ENCODE peak calls at places on chromosomes 2 and 18, in four cellular contexts. P is A549; X is GM23248; A is CD8-positive, alpha-beta T cell. F is an unnamed sample.

GRCh38 chr18:13267517-13267916 is 49.0 kb downstream of the LDLRAD4 start:
- DNase-seq in X (peak), A (no peak), P (no peak), F (no peak)

GRCh38 chr18:55781481-55781957 is 193.5 kb upstream of the TCF4 start:
- DNase-seq in X (peak), P (peak), A (no peak), F (peak)

GRCh38 chr2:131027566-131028528 is 65.4 kb downstream of the FAM168B start:
- DNase-seq in P (no peak), X (no peak), A (peak), F (no peak)

GRCh38 chr2:196613302-196613701 is 26.2 kb upstream of the CCDC150 start:
- DNase-seq in P (no peak), A (no peak), X (no peak), F (no peak)

GRCh38 chr18:36697905-36698304 is 130.9 kb downstream of the TPGS2 start:
- DNase-seq in X (peak), P (no peak), A (no peak), F (no peak)

GRCh38 chr2:215779912-215780311 is 233.4 kb downstream of the MREG start:
- DNase-seq in X (no peak), P (no peak), A (no peak), F (no peak)

GRCh38 chr18:10085876-10086275 is 172.1 kb downstream of the VAPA start:
- DNase-seq in P (no peak), X (no peak), A (no peak), F (no peak)

GRCh38 chr18:80033181-80034067 is 810 bp upstream of the RBFA start:
- DNase-seq in P (peak), A (no peak), X (peak), F (peak)

GRCh38 chr18:46070232-46070631 is 1.8 kb downstream of the PSTPIP2 start:
- DNase-seq in X (no peak), P (no peak), A (no peak), F (no peak)

GRCh38 chr2:143646271-143646670 is 517.1 kb downstream of the ARHGAP15 start:
- DNase-seq in P (no peak), A (no peak), X (no peak), F (no peak)

GRCh38 chr2:96970248-96970875 is 16.0 kb downstream of the FAM178B start:
- DNase-seq in P (no peak), X (no peak), A (no peak), F (no peak)

GRCh38 chr18:78071146-78071710 is 821.6 kb downstream of the GALR1 start:
- DNase-seq in A (no peak), X (no peak), P (no peak), F (no peak)

GRCh38 chr2:21175895-21176646 is 52.3 kb downstream of the TDRD15 start:
- DNase-seq in P (no peak), X (no peak), A (no peak), F (no peak)

GRCh38 chr2:38274286-38275276 is 102.5 kb downstream of the ATL2 start:
- DNase-seq in P (peak), A (no peak), X (peak), F (no peak)

GRCh38 chr18:12255626-12256026 is 1.5 kb downstream of the CIDEA start:
- DNase-seq in A (no peak), P (no peak), X (peak), F (no peak)

GRCh38 chr2:71889991-71890684 is 257.5 kb downstream of the CYP26B1 start:
- DNase-seq in A (no peak), P (no peak), X (peak), F (no peak)

GRCh38 chr2:17543131-17543660 is 2.7 kb downstream of the VSNL1 start:
- DNase-seq in P (no peak), A (no peak), X (no peak), F (no peak)

GRCh38 chr2:95312543-95313205 is 15.5 kb downstream of the KCNIP3 start:
- DNase-seq in P (no peak), A (no peak), X (no peak), F (peak)

GRCh38 chr18:50662775-50663383 is 103.0 kb downstream of the MAPK4 start:
- DNase-seq in P (no peak), X (no peak), A (no peak), F (no peak)

GRCh38 chr2:145593991-145594702 is 1074.2 kb upstream of the ZEB2 start:
- DNase-seq in A (no peak), P (peak), X (peak), F (no peak)

GRCh38 chr2:2926858-2927175 is 450.8 kb downstream of the EIPR1 start:
- DNase-seq in X (no peak), A (no peak), P (no peak), F (no peak)

GRCh38 chr18:11246466-11246865 is 97.1 kb upstream of the PIEZO2 start:
- DNase-seq in X (peak), A (no peak), P (no peak), F (no peak)

GRCh38 chr2:81901017-81901416 is 1596.5 kb upstream of the LRRTM1 start:
- DNase-seq in P (no peak), A (no peak), X (no peak), F (no peak)

GRCh38 chr2:212538156-212539144 is at the start of gene ERBB4:
- DNase-seq in X (peak), A (no peak), P (no peak), F (peak)

GRCh38 chr2:231604101-231604684 is 11.5 kb downstream of the TEX44 start:
- DNase-seq in X (no peak), P (peak), A (peak), F (peak)

DNA sequence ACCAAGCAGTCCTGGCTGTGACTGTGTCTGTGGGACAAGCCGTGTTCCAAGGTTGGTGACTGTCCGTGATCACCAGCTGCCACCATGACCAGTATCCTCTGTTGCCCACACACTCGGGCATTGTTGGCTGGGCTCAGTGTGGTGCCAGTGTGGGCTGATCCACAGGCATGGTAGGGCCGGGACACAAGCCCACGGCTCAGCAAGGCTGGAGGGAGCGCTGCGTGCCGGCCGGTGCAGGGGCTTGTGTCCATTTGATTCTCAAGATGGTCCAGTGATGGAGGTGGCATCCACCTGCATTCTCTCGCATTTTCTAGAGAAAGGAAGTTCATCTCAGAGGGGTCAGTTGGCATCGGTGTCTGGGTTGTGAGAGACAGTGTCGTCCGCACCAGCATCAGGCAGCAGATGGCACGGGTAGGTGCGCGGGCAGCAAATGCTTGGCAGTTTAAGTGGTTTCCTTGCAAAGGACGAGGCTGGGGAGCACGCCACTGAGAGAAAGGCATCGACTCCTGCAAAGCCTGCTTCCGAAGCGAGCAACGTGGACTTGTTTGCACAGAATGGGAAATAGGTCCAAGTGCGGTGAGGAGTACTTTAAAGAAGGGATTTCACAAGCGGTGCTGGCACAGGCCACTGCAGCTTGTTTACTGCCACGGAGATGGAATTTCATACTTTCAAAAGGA is 20.9 kb downstream of the TWIST2 start:
- DNase-seq in A (no peak), P (peak), X (peak), F (no peak)
- H3K27ac ChIP-seq in A (no peak), P (peak), X (peak), F (no peak)

GRCh38 chr2:40955042-40955441 is 503.2 kb upstream of the SLC8A1 start:
- DNase-seq in P (no peak), X (no peak), A (no peak), F (no peak)
- H3K27ac ChIP-seq in P (no peak), X (no peak), A (no peak), F (no peak)

DNA sequence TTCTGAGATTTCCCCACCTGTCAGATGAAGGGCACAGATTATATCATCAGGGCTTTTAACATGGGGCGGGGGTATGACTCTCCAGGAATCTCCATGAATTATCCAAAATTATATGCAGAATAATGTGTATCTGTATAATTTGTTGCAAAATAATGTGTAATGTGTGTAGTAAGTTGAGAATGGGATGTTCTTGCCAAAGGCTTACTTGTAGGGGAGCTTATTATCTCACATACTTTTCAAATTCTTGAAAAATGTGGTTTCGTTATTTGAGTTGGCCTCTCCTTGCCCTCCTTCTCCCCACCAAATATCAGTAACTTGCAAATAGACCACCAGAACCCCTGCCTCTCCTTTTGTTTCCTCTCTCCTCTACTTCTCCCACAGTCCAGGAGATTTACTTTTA is 35.6 kb downstream of the UBR3 start:
- DNase-seq in X (no peak), A (no peak), P (no peak), F (no peak)
- H3K27ac ChIP-seq in X (no peak), A (no peak), P (no peak), F (no peak)

GRCh38 chr2:224584768-224585204 is 377 bp downstream of the CUL3 start:
- DNase-seq in P (peak), X (peak), A (peak), F (no peak)

GRCh38 chr2:224580248-224580647 is 4.9 kb downstream of the CUL3 start:
- DNase-seq in A (no peak), P (no peak), X (no peak), F (no peak)

GRCh38 chr2:224586127-224586702 is 1.1 kb upstream of the CUL3 start:
- DNase-seq in A (no peak), X (no peak), P (no peak), F (no peak)

GRCh38 chr2:224585205-224586088 is at the start of gene CUL3:
- DNase-seq in A (peak), P (peak), X (peak), F (peak)

GRCh38 chr2:224584111-224584764 is 925 bp downstream of the CUL3 start:
- DNase-seq in A (peak), P (peak), X (peak), F (no peak)
- H3K27ac ChIP-seq in A (peak), P (peak), X (peak), F (no peak)

GRCh38 chr2:68045337-68045736 is 17.5 kb downstream of the C1D start:
- DNase-seq in P (no peak), X (no peak), A (no peak), F (no peak)
- H3K27ac ChIP-seq in P (no peak), X (peak), A (no peak), F (no peak)

GRCh38 chr18:2978626-2979025 is 34.3 kb downstream of the LPIN2 start:
- DNase-seq in X (peak), P (peak), A (no peak), F (no peak)
- H3K27ac ChIP-seq in X (peak), P (peak), A (peak), F (peak)

GRCh38 chr2:134623796-134624195 is 95.0 kb downstream of the TMEM163 start:
- DNase-seq in X (no peak), P (no peak), A (no peak), F (no peak)
- H3K27ac ChIP-seq in X (no peak), P (no peak), A (no peak), F (no peak)

GRCh38 chr2:204452464-204453023 is 92.7 kb upstream of the PARD3B start:
- DNase-seq in P (peak), A (no peak), X (peak), F (no peak)
- H3K27ac ChIP-seq in P (peak), A (no peak), X (peak), F (peak)